ENCODE peak calls at places on chromosomes 13 and 19, in eight cellular contexts. One of them, this sample, is unnamed.
A peak's percentile ranks its signal among the peaks of the same experiment; 100 is the strongest.

GRCh38 chr19:39807846-39808364 is 26.1 kb downstream of the DYRK1B start:
- ATAC-seq in stimulated activated naive CD8-positive, alpha-beta T cell treated with anti-CD3 and anti-CD28 coated beads, Interleukin-15, Interleukin-2, amounts not matched to agents 100 U/mL and 50 U/mL, for 24 hours: no peak
- ATAC-seq in Right ventricle myocardium superior: no peak
- ATAC-seq in upper lobe of left lung: no peak
- ATAC-seq in mucosa of descending colon: no peak
- ATAC-seq in aorta: no peak
- ATAC-seq in activated naive CD8-positive, alpha-beta T cell treated with anti-CD3 and anti-CD28 coated beads, Interleukin-2, amount 10 ng/mL, durations not matched to agents 7 days and 5 days: no peak
- ATAC-seq in WTC11: no peak
- ATAC-seq in this sample: no peak

GRCh38 chr13:91318886-91319285 is 28.6 kb upstream of the MIR17HG start:
- ATAC-seq in aorta: no peak
- ATAC-seq in WTC11: peak; percentile 38
- ATAC-seq in upper lobe of left lung: no peak
- ATAC-seq in stimulated activated naive CD8-positive, alpha-beta T cell treated with anti-CD3 and anti-CD28 coated beads, Interleukin-15, Interleukin-2, amounts not matched to agents 100 U/mL and 50 U/mL, for 24 hours: no peak
- ATAC-seq in mucosa of descending colon: no peak
- ATAC-seq in activated naive CD8-positive, alpha-beta T cell treated with anti-CD3 and anti-CD28 coated beads, Interleukin-2, amount 10 ng/mL, durations not matched to agents 7 days and 5 days: no peak
- ATAC-seq in Right ventricle myocardium superior: no peak
- ATAC-seq in this sample: no peak

GRCh38 chr19:6564393-6564792 is 26.6 kb downstream of the CD70 start:
- ATAC-seq in aorta: no peak
- ATAC-seq in upper lobe of left lung: no peak
- ATAC-seq in WTC11: no peak
- ATAC-seq in activated naive CD8-positive, alpha-beta T cell treated with anti-CD3 and anti-CD28 coated beads, Interleukin-2, amount 10 ng/mL, durations not matched to agents 7 days and 5 days: no peak
- ATAC-seq in Right ventricle myocardium superior: no peak
- ATAC-seq in stimulated activated naive CD8-positive, alpha-beta T cell treated with anti-CD3 and anti-CD28 coated beads, Interleukin-15, Interleukin-2, amounts not matched to agents 100 U/mL and 50 U/mL, for 24 hours: no peak
- ATAC-seq in mucosa of descending colon: no peak
- ATAC-seq in this sample: no peak

GRCh38 chr19:33100894-33101644 is 20.1 kb downstream of the GPATCH1 start:
- ATAC-seq in mucosa of descending colon: peak; percentile 99
- ATAC-seq in aorta: no peak
- ATAC-seq in WTC11: no peak
- ATAC-seq in activated naive CD8-positive, alpha-beta T cell treated with anti-CD3 and anti-CD28 coated beads, Interleukin-2, amount 10 ng/mL, durations not matched to agents 7 days and 5 days: no peak
- ATAC-seq in Right ventricle myocardium superior: no peak
- ATAC-seq in stimulated activated naive CD8-positive, alpha-beta T cell treated with anti-CD3 and anti-CD28 coated beads, Interleukin-15, Interleukin-2, amounts not matched to agents 100 U/mL and 50 U/mL, for 24 hours: no peak
- ATAC-seq in upper lobe of left lung: no peak
- ATAC-seq in this sample: no peak

GRCh38 chr13:44435142-44435982 is 61.7 kb downstream of the SERP2 start:
- ATAC-seq in upper lobe of left lung: peak; percentile 93
- ATAC-seq in activated naive CD8-positive, alpha-beta T cell treated with anti-CD3 and anti-CD28 coated beads, Interleukin-2, amount 10 ng/mL, durations not matched to agents 7 days and 5 days: peak; percentile 82
- ATAC-seq in mucosa of descending colon: peak; percentile 84
- ATAC-seq in WTC11: peak; percentile 66
- ATAC-seq in aorta: peak; percentile 90
- ATAC-seq in stimulated activated naive CD8-positive, alpha-beta T cell treated with anti-CD3 and anti-CD28 coated beads, Interleukin-15, Interleukin-2, amounts not matched to agents 100 U/mL and 50 U/mL, for 24 hours: peak; percentile 88
- ATAC-seq in Right ventricle myocardium superior: peak; percentile 69
- ATAC-seq in this sample: peak; percentile 92

GRCh38 chr19:41866284-41866683 is 6.2 kb downstream of the RPS19 start:
- ATAC-seq in aorta: no peak
- ATAC-seq in activated naive CD8-positive, alpha-beta T cell treated with anti-CD3 and anti-CD28 coated beads, Interleukin-2, amount 10 ng/mL, durations not matched to agents 7 days and 5 days: no peak
- ATAC-seq in mucosa of descending colon: no peak
- ATAC-seq in WTC11: peak; percentile 4
- ATAC-seq in upper lobe of left lung: no peak
- ATAC-seq in stimulated activated naive CD8-positive, alpha-beta T cell treated with anti-CD3 and anti-CD28 coated beads, Interleukin-15, Interleukin-2, amounts not matched to agents 100 U/mL and 50 U/mL, for 24 hours: peak; percentile 15
- ATAC-seq in Right ventricle myocardium superior: no peak
- ATAC-seq in this sample: no peak

GRCh38 chr19:7263521-7263920 is 30.7 kb downstream of the INSR start:
- ATAC-seq in aorta: no peak
- ATAC-seq in Right ventricle myocardium superior: no peak
- ATAC-seq in stimulated activated naive CD8-positive, alpha-beta T cell treated with anti-CD3 and anti-CD28 coated beads, Interleukin-15, Interleukin-2, amounts not matched to agents 100 U/mL and 50 U/mL, for 24 hours: no peak
- ATAC-seq in WTC11: no peak
- ATAC-seq in upper lobe of left lung: no peak
- ATAC-seq in activated naive CD8-positive, alpha-beta T cell treated with anti-CD3 and anti-CD28 coated beads, Interleukin-2, amount 10 ng/mL, durations not matched to agents 7 days and 5 days: no peak
- ATAC-seq in mucosa of descending colon: no peak
- ATAC-seq in this sample: no peak

GRCh38 chr19:18440936-18441803 is 3.2 kb upstream of the ISYNA1 start:
- ATAC-seq in upper lobe of left lung: no peak
- ATAC-seq in aorta: no peak
- ATAC-seq in WTC11: no peak
- ATAC-seq in activated naive CD8-positive, alpha-beta T cell treated with anti-CD3 and anti-CD28 coated beads, Interleukin-2, amount 10 ng/mL, durations not matched to agents 7 days and 5 days: no peak
- ATAC-seq in Right ventricle myocardium superior: no peak
- ATAC-seq in mucosa of descending colon: no peak
- ATAC-seq in stimulated activated naive CD8-positive, alpha-beta T cell treated with anti-CD3 and anti-CD28 coated beads, Interleukin-15, Interleukin-2, amounts not matched to agents 100 U/mL and 50 U/mL, for 24 hours: no peak
- ATAC-seq in this sample: no peak

GRCh38 chr19:49515767-49516166 is 3.3 kb downstream of the FCGRT start:
- ATAC-seq in mucosa of descending colon: peak; percentile 13
- ATAC-seq in WTC11: no peak
- ATAC-seq in upper lobe of left lung: peak; percentile 47
- ATAC-seq in activated naive CD8-positive, alpha-beta T cell treated with anti-CD3 and anti-CD28 coated beads, Interleukin-2, amount 10 ng/mL, durations not matched to agents 7 days and 5 days: no peak
- ATAC-seq in Right ventricle myocardium superior: peak; percentile 36
- ATAC-seq in stimulated activated naive CD8-positive, alpha-beta T cell treated with anti-CD3 and anti-CD28 coated beads, Interleukin-15, Interleukin-2, amounts not matched to agents 100 U/mL and 50 U/mL, for 24 hours: no peak
- ATAC-seq in aorta: no peak
- ATAC-seq in this sample: peak; percentile 41

GRCh38 chr19:10979950-10980349 is 19.1 kb downstream of the SMARCA4 start:
- ATAC-seq in upper lobe of left lung: no peak
- ATAC-seq in stimulated activated naive CD8-positive, alpha-beta T cell treated with anti-CD3 and anti-CD28 coated beads, Interleukin-15, Interleukin-2, amounts not matched to agents 100 U/mL and 50 U/mL, for 24 hours: peak; percentile 64
- ATAC-seq in Right ventricle myocardium superior: no peak
- ATAC-seq in aorta: no peak
- ATAC-seq in WTC11: no peak
- ATAC-seq in activated naive CD8-positive, alpha-beta T cell treated with anti-CD3 and anti-CD28 coated beads, Interleukin-2, amount 10 ng/mL, durations not matched to agents 7 days and 5 days: peak; percentile 61
- ATAC-seq in mucosa of descending colon: peak; percentile 17
- ATAC-seq in this sample: peak; percentile 79

GRCh38 chr13:20828540-20829364 is 55.0 kb upstream of the EEF1AKMT1 start:
- ATAC-seq in WTC11: peak; percentile 51
- ATAC-seq in activated naive CD8-positive, alpha-beta T cell treated with anti-CD3 and anti-CD28 coated beads, Interleukin-2, amount 10 ng/mL, durations not matched to agents 7 days and 5 days: peak; percentile 80
- ATAC-seq in Right ventricle myocardium superior: peak; percentile 57
- ATAC-seq in aorta: peak; percentile 63
- ATAC-seq in upper lobe of left lung: no peak
- ATAC-seq in mucosa of descending colon: peak; percentile 79
- ATAC-seq in stimulated activated naive CD8-positive, alpha-beta T cell treated with anti-CD3 and anti-CD28 coated beads, Interleukin-15, Interleukin-2, amounts not matched to agents 100 U/mL and 50 U/mL, for 24 hours: peak; percentile 49
- ATAC-seq in this sample: peak; percentile 58

GRCh38 chr19:15935167-15935702 is 906 bp upstream of the CYP4F11 start:
- ATAC-seq in upper lobe of left lung: no peak
- ATAC-seq in aorta: peak; percentile 36
- ATAC-seq in WTC11: no peak
- ATAC-seq in Right ventricle myocardium superior: peak; percentile 49
- ATAC-seq in activated naive CD8-positive, alpha-beta T cell treated with anti-CD3 and anti-CD28 coated beads, Interleukin-2, amount 10 ng/mL, durations not matched to agents 7 days and 5 days: no peak
- ATAC-seq in stimulated activated naive CD8-positive, alpha-beta T cell treated with anti-CD3 and anti-CD28 coated beads, Interleukin-15, Interleukin-2, amounts not matched to agents 100 U/mL and 50 U/mL, for 24 hours: no peak
- ATAC-seq in mucosa of descending colon: peak; percentile 25
- ATAC-seq in this sample: peak; percentile 53

GRCh38 chr13:98143157-98143553 is 261 bp downstream of the FARP1 start:
- ATAC-seq in mucosa of descending colon: peak; percentile 13
- ATAC-seq in stimulated activated naive CD8-positive, alpha-beta T cell treated with anti-CD3 and anti-CD28 coated beads, Interleukin-15, Interleukin-2, amounts not matched to agents 100 U/mL and 50 U/mL, for 24 hours: no peak
- ATAC-seq in upper lobe of left lung: no peak
- ATAC-seq in Right ventricle myocardium superior: peak; percentile 44
- ATAC-seq in WTC11: peak; percentile 1
- ATAC-seq in aorta: peak; percentile 31
- ATAC-seq in activated naive CD8-positive, alpha-beta T cell treated with anti-CD3 and anti-CD28 coated beads, Interleukin-2, amount 10 ng/mL, durations not matched to agents 7 days and 5 days: no peak
- ATAC-seq in this sample: peak; percentile 13

This sample was measured in stimulated activated memory B cell treated with anti-CD40 and anti-IgM and Interleukin-4, amounts not matched to agents 10 μg/mL and 1 μg/mL and 100 μg/mL, for 72 hours.